ENCODE peak calls at places on chromosomes 13 and 19, in four cellular contexts. L, I, N and F are unnamed samples.

GRCh38 chr13:107447591-107447990 is 767.7 kb downstream of the LIG4 start:
- DNase-seq in N (no peak), L (no peak), I (no peak), F (no peak)

GRCh38 chr13:51134763-51135365 is 23.8 kb upstream of the C13orf42 start:
- DNase-seq in N (no peak), L (peak), I (no peak), F (no peak)

GRCh38 chr13:71962126-71962525 is 95.1 kb upstream of the DACH1 start:
- DNase-seq in I (no peak), N (no peak), L (no peak), F (no peak)

GRCh38 chr13:38607136-38607535 is 79.7 kb upstream of the FREM2 start:
- DNase-seq in L (no peak), I (no peak), N (no peak), F (no peak)

GRCh38 chr13:100389617-100390016 is 199.0 kb downstream of the GGACT start:
- DNase-seq in N (peak), I (no peak), L (no peak), F (no peak)

GRCh38 chr13:110535526-110535925 is 26.0 kb downstream of the RAB20 start:
- DNase-seq in L (no peak), I (no peak), N (no peak), F (no peak)

GRCh38 chr13:84574851-84575250 is 692.6 kb upstream of the SLITRK1 start:
- DNase-seq in N (no peak), I (no peak), L (no peak), F (no peak)

GRCh38 chr13:43428545-43429287 is 358.1 kb downstream of the ENOX1 start:
- DNase-seq in L (no peak), I (no peak), N (no peak), F (no peak)

GRCh38 chr19:44512326-44513298 is 12.3 kb upstream of the ZNF180 start:
- DNase-seq in I (no peak), N (peak), L (peak), F (no peak)

GRCh38 chr13:29577135-29578051 is 18.1 kb downstream of the SLC7A1 start:
- DNase-seq in L (no peak), N (no peak), I (peak), F (no peak)

GRCh38 chr13:80888421-80888820 is 547.5 kb upstream of the SPRY2 start:
- DNase-seq in L (no peak), I (no peak), N (no peak), F (no peak)

GRCh38 chr13:30481241-30481760 is 15.6 kb upstream of the HMGB1 start:
- DNase-seq in N (no peak), L (no peak), I (no peak), F (no peak)

GRCh38 chr19:40424637-40425449 is 949 bp downstream of the SERTAD1 start:
- DNase-seq in L (peak), I (no peak), N (no peak), F (no peak)

GRCh38 chr19:46618670-46619231 is 6.1 kb downstream of the PTGIR start:
- DNase-seq in N (peak), L (no peak), I (no peak), F (no peak)

GRCh38 chr19:45567609-45568008 is 17.0 kb downstream of the OPA3 start:
- DNase-seq in I (no peak), L (no peak), N (no peak), F (no peak)

GRCh38 chr19:3479819-3480215 is 508 bp downstream of the SMIM24 start:
- DNase-seq in L (peak), I (no peak), N (no peak), F (no peak)
- H3K4me3 ChIP-seq in L (peak), I (no peak), N (no peak), F (no peak)

GRCh38 chr19:37719111-37719926 is at the start of gene ZNF607:
- DNase-seq in L (peak), N (peak), I (peak), F (peak)

GRCh38 chr19:37719927-37720265 is 335 bp upstream of the ZNF607 start:
- DNase-seq in I (no peak), L (no peak), N (no peak), F (no peak)

GRCh38 chr19:37716140-37716539 is 3.4 kb downstream of the ZNF607 start:
- DNase-seq in L (no peak), I (no peak), N (no peak), F (no peak)

GRCh38 chr19:37718357-37718756 is 1.2 kb downstream of the ZNF607 start:
- DNase-seq in N (peak), I (no peak), L (no peak), F (no peak)
- H3K4me3 ChIP-seq in N (peak), I (peak), L (peak), F (peak)

GRCh38 chr13:113939129-113939904 is 34.6 kb downstream of the C13orf46 start:
- DNase-seq in N (no peak), I (no peak), L (no peak), F (no peak)
- H3K4me3 ChIP-seq in N (no peak), I (no peak), L (no peak), F (no peak)

GRCh38 chr19:30263719-30264440 is 108.3 kb upstream of the ZNF536 start:
- DNase-seq in L (no peak), N (no peak), I (no peak), F (no peak)
- H3K4me3 ChIP-seq in L (no peak), N (no peak), I (no peak), F (no peak)

GRCh38 chr13:20193142-20193923 is 595 bp upstream of the GJB2 start:
- DNase-seq in L (peak), N (peak), I (no peak), F (no peak)

GRCh38 chr13:20192470-20193141 is at the start of gene GJB2:
- DNase-seq in N (no peak), I (peak), L (peak), F (no peak)

GRCh38 chr13:20191902-20192469 is 752 bp downstream of the GJB2 start:
- DNase-seq in L (peak), N (peak), I (no peak), F (peak)

GRCh38 chr13:20195846-20196245 is 3.1 kb upstream of the GJB2 start:
- DNase-seq in I (no peak), N (no peak), L (no peak), F (no peak)

GRCh38 chr13:20193924-20194631 is 1.3 kb upstream of the GJB2 start:
- DNase-seq in I (no peak), N (no peak), L (no peak), F (no peak)
- H3K4me3 ChIP-seq in I (peak), N (no peak), L (peak), F (no peak)

DNA sequence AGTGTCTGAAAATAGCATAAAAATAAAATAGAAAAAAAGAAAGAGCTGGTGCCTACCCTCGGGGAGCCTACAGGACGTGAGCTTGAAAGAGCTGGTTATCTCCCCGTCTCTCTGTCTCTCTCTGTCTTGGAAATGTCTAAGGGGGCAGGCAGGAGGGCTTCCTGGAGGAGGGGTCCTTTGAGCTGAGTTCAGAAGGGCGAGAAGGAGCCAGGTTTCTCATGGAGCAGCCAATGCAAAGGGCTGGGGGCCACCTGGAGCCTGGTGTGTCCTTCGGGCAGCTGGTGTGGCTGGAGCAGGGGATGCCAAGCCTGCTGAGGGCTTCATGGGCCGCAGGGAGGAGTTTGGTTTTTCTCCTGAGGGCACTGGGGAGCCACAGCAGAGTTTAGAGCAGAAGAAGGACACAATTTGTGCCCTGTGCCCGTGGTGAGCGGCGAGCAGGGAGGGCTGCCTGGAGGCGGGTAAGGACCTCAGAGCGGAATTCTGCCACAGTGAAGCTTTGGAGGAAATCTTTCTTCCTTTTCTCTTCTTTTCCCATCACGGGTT is 38.6 kb downstream of the EFNA2 start:
- DNase-seq in N (no peak), L (no peak), I (no peak), F (no peak)
- H3K4me3 ChIP-seq in N (no peak), L (no peak), I (peak), F (no peak)

DNA sequence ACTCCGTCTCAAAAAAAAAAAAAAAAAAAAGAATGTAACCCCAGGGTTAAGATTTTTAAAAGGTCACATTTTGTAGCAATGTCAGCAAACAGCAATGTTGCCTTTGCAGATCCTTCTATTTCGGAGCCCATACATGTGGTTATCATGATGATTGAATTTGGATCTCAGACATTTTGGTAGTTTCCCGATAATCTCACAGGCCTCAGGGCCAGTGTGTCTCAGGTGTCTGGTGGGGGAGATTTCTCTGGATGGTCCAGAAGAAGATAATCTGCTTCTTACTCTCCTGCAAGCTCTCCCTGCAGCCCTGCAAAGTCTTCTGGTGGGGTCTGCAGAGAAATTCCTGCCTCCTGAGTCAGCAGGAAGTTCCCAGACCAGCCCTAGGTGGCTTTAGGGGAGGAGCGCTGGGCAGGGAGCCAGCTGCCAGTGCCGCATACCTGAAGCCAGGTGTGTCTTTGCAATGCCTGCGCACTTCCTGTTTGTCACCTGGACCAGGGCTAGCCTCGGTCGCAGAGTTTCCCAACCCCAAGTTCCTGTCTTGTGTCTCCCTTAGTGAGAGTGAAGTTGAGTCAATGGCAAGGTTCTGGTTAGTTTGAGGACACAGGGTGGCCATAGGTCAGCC is 1.4 kb downstream of the SH2D3A start:
- DNase-seq in N (no peak), L (peak), I (no peak), F (peak)
- H3K4me3 ChIP-seq in N (no peak), L (peak), I (no peak), F (peak)

GRCh38 chr13:114037674-114038073 is 63.8 kb upstream of the C13orf46 start:
- DNase-seq in N (no peak), L (no peak), I (no peak), F (no peak)
- H3K4me3 ChIP-seq in N (no peak), L (no peak), I (no peak), F (no peak)